ENCODE peak calls at places on chromosomes 3 and 15, in five cellular contexts. One of them, this sample, is unnamed.

GRCh38 chr3:160754371-160754854 is 1.6 kb upstream of the PPM1L start:
- DNase-seq in IMR-90: peak
- DNase-seq in HepG2: no peak
- DNase-seq in K562: no peak
- DNase-seq in GM12878: no peak
- DNase-seq in this sample: peak

GRCh38 chr3:35296533-35296932 is 342.8 kb upstream of the ARPP21 start:
- DNase-seq in IMR-90: no peak
- DNase-seq in HepG2: no peak
- DNase-seq in K562: no peak
- DNase-seq in GM12878: no peak
- DNase-seq in this sample: no peak

GRCh38 chr3:42117175-42118008 is 26.2 kb downstream of the TRAK1 start:
- DNase-seq in IMR-90: peak
- DNase-seq in HepG2: no peak
- DNase-seq in K562: no peak
- DNase-seq in GM12878: no peak
- DNase-seq in this sample: peak

GRCh38 chr3:172076212-172076611 is 36.8 kb downstream of the FNDC3B start:
- DNase-seq in IMR-90: no peak
- DNase-seq in HepG2: no peak
- DNase-seq in K562: no peak
- DNase-seq in GM12878: no peak
- DNase-seq in this sample: no peak

GRCh38 chr3:181687190-181687589 is 24.5 kb upstream of the SOX2 start:
- DNase-seq in IMR-90: no peak
- DNase-seq in HepG2: no peak
- DNase-seq in K562: no peak
- DNase-seq in GM12878: no peak
- DNase-seq in this sample: no peak

GRCh38 chr15:71313806-71314205 is 198.5 kb downstream of the THSD4 start:
- DNase-seq in IMR-90: peak
- DNase-seq in HepG2: no peak
- DNase-seq in K562: no peak
- DNase-seq in GM12878: no peak
- DNase-seq in this sample: no peak

GRCh38 chr3:51938780-51939425 is 2.8 kb downstream of the RRP9 start:
- DNase-seq in IMR-90: no peak
- DNase-seq in HepG2: no peak
- DNase-seq in K562: no peak
- DNase-seq in GM12878: no peak
- DNase-seq in this sample: no peak

GRCh38 chr3:150020527-150020926 is 49.8 kb upstream of the PFN2 start:
- DNase-seq in IMR-90: peak
- DNase-seq in HepG2: no peak
- DNase-seq in K562: no peak
- DNase-seq in GM12878: no peak
- DNase-seq in this sample: no peak

GRCh38 chr3:152444029-152444641 is 175.4 kb downstream of the MBNL1 start:
- DNase-seq in IMR-90: peak
- DNase-seq in HepG2: peak
- DNase-seq in K562: no peak
- DNase-seq in GM12878: peak
- DNase-seq in this sample: peak

GRCh38 chr3:80733522-80734176 is 965.9 kb upstream of the ROBO1 start:
- DNase-seq in IMR-90: peak
- DNase-seq in HepG2: peak
- DNase-seq in K562: peak
- DNase-seq in GM12878: no peak
- DNase-seq in this sample: no peak

GRCh38 chr3:30114918-30115317 is 491.5 kb upstream of the TGFBR2 start:
- DNase-seq in IMR-90: no peak
- DNase-seq in HepG2: no peak
- DNase-seq in K562: no peak
- DNase-seq in GM12878: no peak
- DNase-seq in this sample: no peak

GRCh38 chr3:44914936-44915335 is 40.5 kb downstream of the TGM4 start:
- DNase-seq in IMR-90: no peak
- DNase-seq in HepG2: no peak
- DNase-seq in K562: peak
- DNase-seq in GM12878: no peak
- DNase-seq in this sample: peak

GRCh38 chr3:146065573-146066006 is 95.4 kb downstream of the PLOD2 start:
- DNase-seq in IMR-90: peak
- DNase-seq in HepG2: peak
- DNase-seq in K562: no peak
- DNase-seq in GM12878: no peak
- DNase-seq in this sample: no peak

GRCh38 chr3:62325896-62326295 is 47.5 kb downstream of the FEZF2 start:
- DNase-seq in IMR-90: no peak
- DNase-seq in HepG2: no peak
- DNase-seq in K562: no peak
- DNase-seq in GM12878: no peak
- DNase-seq in this sample: no peak

GRCh38 chr3:114093596-114093995 is 37.1 kb downstream of the QTRT2 start:
- DNase-seq in IMR-90: peak
- DNase-seq in HepG2: no peak
- DNase-seq in K562: no peak
- DNase-seq in GM12878: no peak
- DNase-seq in this sample: peak

GRCh38 chr3:16534914-16535301 is 21.4 kb upstream of the RFTN1 start:
- DNase-seq in IMR-90: no peak
- DNase-seq in HepG2: no peak
- DNase-seq in K562: no peak
- DNase-seq in GM12878: no peak
- DNase-seq in this sample: no peak

GRCh38 chr15:74657846-74658245 is 38.0 kb downstream of the EDC3 start:
- DNase-seq in IMR-90: peak
- DNase-seq in HepG2: no peak
- DNase-seq in K562: no peak
- DNase-seq in GM12878: no peak
- DNase-seq in this sample: no peak

GRCh38 chr15:101025116-101025885 is 106.1 kb downstream of the LRRK1 start:
- DNase-seq in IMR-90: no peak
- DNase-seq in HepG2: no peak
- DNase-seq in K562: no peak
- DNase-seq in GM12878: no peak
- DNase-seq in this sample: no peak

GRCh38 chr15:79673416-79674123 is 223.2 kb downstream of the MTHFS start:
- DNase-seq in IMR-90: peak
- DNase-seq in HepG2: no peak
- DNase-seq in K562: no peak
- DNase-seq in GM12878: peak
- DNase-seq in this sample: no peak

GRCh38 chr3:86785381-86785780 is 205.6 kb downstream of the VGLL3 start:
- DNase-seq in IMR-90: peak
- DNase-seq in HepG2: no peak
- DNase-seq in K562: no peak
- DNase-seq in GM12878: no peak
- DNase-seq in this sample: no peak

GRCh38 chr3:194107126-194107525 is 28.8 kb upstream of the HES1 start:
- DNase-seq in IMR-90: no peak
- DNase-seq in HepG2: no peak
- DNase-seq in K562: no peak
- DNase-seq in GM12878: no peak
- DNase-seq in this sample: no peak

GRCh38 chr15:31262143-31262530 is 64.5 kb upstream of the KLF13 start:
- DNase-seq in IMR-90: no peak
- DNase-seq in HepG2: no peak
- DNase-seq in K562: no peak
- DNase-seq in GM12878: no peak
- DNase-seq in this sample: no peak

GRCh38 chr15:90884719-90885431 is 571 bp downstream of the FES start:
- DNase-seq in IMR-90: no peak
- DNase-seq in HepG2: no peak
- DNase-seq in K562: no peak
- DNase-seq in GM12878: no peak
- DNase-seq in this sample: no peak

GRCh38 chr15:90881978-90882721 is 2.2 kb upstream of the FES start:
- DNase-seq in IMR-90: no peak
- DNase-seq in HepG2: no peak
- DNase-seq in K562: peak
- DNase-seq in GM12878: no peak
- DNase-seq in this sample: no peak

GRCh38 chr15:90883971-90884718 is at the start of gene FES:
- DNase-seq in IMR-90: peak
- DNase-seq in HepG2: no peak
- DNase-seq in K562: no peak
- DNase-seq in GM12878: no peak
- DNase-seq in this sample: no peak

GRCh38 chr15:90882781-90883525 is 1.4 kb upstream of the FES start:
- DNase-seq in IMR-90: no peak
- DNase-seq in HepG2: no peak
- DNase-seq in K562: no peak
- DNase-seq in GM12878: no peak
- DNase-seq in this sample: no peak

GRCh38 chr15:90883526-90883931 is 775 bp upstream of the FES start:
- DNase-seq in IMR-90: no peak
- DNase-seq in HepG2: no peak
- DNase-seq in K562: no peak
- DNase-seq in GM12878: no peak
- DNase-seq in this sample: no peak
- H3K9ac ChIP-seq in IMR-90: peak
- H3K9ac ChIP-seq in HepG2: peak
- H3K9ac ChIP-seq in K562: no peak
- H3K9ac ChIP-seq in GM12878: peak
- H3K9ac ChIP-seq in this sample: no peak

DNA sequence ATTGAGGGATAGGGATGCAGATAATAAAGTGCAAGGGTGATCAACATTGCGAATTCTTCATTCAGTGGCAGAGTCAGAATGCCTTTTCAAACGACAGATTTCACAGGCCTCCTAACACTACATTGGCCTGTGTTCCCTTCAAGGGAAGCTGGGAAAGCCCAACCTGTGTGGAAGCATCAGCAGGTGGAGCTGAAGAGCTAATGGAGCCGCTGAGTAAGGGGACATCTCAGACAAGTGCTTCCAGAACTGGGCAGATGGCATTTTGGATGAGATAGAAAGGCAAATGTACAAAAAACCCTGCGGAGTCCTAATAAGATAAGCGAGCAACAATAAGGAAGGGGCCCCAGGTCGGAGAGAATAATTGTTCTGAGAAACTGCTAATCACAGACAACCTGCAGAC is 8.5 kb upstream of the SLC24A5 start:
- DNase-seq in IMR-90: peak
- DNase-seq in HepG2: peak
- DNase-seq in K562: no peak
- DNase-seq in GM12878: no peak
- DNase-seq in this sample: peak
- TF ChIP-seq MXI1 in IMR-90: no peak
- TF ChIP-seq MXI1 in HepG2: no peak
- TF ChIP-seq MXI1 in K562: no peak
- TF ChIP-seq MXI1 in GM12878: no peak
- TF ChIP-seq MXI1 in this sample: no peak

GRCh38 chr15:92143765-92144164 is 249.9 kb upstream of the ST8SIA2 start:
- DNase-seq in IMR-90: no peak
- DNase-seq in HepG2: no peak
- DNase-seq in K562: peak
- DNase-seq in GM12878: no peak
- DNase-seq in this sample: no peak

GRCh38 chr15:92141607-92142006 is 252.1 kb upstream of the ST8SIA2 start:
- DNase-seq in IMR-90: no peak
- DNase-seq in HepG2: no peak
- DNase-seq in K562: no peak
- DNase-seq in GM12878: no peak
- DNase-seq in this sample: no peak

GRCh38 chr15:92140802-92141201 is 252.9 kb upstream of the ST8SIA2 start:
- DNase-seq in IMR-90: no peak
- DNase-seq in HepG2: no peak
- DNase-seq in K562: no peak
- DNase-seq in GM12878: no peak
- DNase-seq in this sample: no peak

DNA sequence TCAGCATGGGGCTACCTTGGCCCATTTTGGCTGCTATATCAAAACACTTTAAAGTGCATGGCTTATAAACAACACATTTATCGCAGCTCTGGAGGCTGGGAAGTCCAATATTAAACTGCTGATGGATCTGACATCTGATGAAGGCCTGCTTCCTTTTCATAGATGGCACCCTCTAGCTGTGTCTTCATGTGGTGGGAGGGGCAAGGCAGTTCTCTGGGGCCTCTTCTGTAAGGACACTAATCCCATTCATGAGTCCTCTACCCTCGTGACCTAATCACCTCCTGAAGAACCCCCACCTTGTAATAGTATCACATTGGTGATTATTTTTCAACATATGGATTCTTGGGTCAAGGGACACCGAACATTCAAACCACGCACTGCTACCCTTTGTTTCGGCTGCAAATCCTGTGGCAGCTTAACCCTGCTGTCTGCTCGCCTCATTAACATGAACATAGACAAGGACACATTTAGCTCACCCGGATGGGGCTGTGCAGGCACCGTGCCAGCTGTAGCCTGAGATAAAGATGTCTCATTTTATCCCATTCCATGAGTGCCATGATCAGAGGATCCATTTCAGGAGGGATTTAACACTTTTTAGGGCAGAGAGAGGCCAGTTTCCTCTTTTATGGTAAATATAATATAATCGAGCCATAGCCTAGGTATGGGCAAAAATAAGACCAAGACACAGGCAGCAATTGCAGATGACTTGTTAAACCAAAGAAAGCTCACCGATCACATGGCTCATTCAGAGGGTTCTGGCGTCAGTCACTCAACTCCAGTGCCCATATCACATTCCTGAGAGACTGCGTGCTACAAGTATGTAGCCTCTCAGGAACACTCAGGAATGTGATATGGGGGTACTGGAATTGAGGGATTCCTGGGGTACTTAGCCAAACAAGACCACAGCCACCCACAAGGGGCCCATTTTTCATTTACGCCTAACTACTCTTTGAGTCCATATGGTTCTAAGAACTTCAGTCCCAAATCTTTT is 251.1 kb upstream of the ST8SIA2 start:
- DNase-seq in IMR-90: no peak
- DNase-seq in HepG2: no peak
- DNase-seq in K562: no peak
- DNase-seq in GM12878: no peak
- DNase-seq in this sample: no peak
- H3K9ac ChIP-seq in IMR-90: no peak
- H3K9ac ChIP-seq in HepG2: no peak
- H3K9ac ChIP-seq in K562: no peak
- H3K9ac ChIP-seq in GM12878: no peak
- H3K9ac ChIP-seq in this sample: no peak

DNA sequence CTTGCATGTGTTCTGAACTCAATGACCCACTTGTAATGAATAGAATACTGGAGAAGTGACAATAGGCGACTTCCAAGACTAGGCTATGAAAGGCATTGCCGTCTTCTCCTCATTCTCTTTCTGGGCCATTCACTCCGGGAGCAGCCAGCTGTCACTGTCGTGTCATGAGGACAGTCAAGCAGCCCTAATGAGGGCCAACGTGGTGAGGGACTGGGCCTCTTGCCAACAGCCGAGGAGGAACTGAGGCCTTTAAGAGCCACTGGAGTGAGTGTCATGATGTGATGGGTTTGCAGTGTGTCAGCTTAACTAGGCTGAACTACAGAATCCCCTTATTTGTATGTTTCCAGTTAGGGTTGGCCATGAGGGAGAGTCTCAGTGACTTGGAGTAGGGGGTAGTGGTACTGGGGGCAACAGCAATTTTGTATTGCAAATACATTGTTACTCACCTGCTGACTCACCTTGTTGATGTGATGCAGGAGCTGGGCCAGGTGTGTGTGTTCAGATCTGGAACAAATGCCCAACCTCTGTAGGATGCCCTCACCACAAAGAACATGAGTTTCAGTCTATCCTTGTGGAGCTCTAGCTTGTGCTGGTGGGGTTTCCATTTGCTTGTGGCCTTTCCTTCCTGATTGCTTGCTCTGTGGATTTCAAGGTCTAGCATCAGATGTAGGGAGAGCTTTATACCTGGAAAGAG is 188.5 kb upstream of the PROK2 start:
- DNase-seq in IMR-90: no peak
- DNase-seq in HepG2: no peak
- DNase-seq in K562: no peak
- DNase-seq in GM12878: no peak
- DNase-seq in this sample: no peak
- TF ChIP-seq MXI1 in IMR-90: no peak
- TF ChIP-seq MXI1 in HepG2: no peak
- TF ChIP-seq MXI1 in K562: no peak
- TF ChIP-seq MXI1 in GM12878: no peak
- TF ChIP-seq MXI1 in this sample: no peak